ENCODE peak calls at places on chromosome 12, in four cellular contexts. A, J, G and X are unnamed samples. For H3K4me1 and H3K9me3, the result is how much of the 10 kb centered on the place peaks cover.

GRCh38 chr12:5043589-5044419 is at the start of gene KCNA5:
- DNase-seq in A (no peak), J (no peak), G (no peak), X (no peak)

GRCh38 chr12:89542912-89543592 is 17.2 kb upstream of the POC1B start:
- DNase-seq in A (peak), J (peak), G (peak), X (peak)

GRCh38 chr12:120229071-120229582 is 28.2 kb upstream of the RPLP0 start:
- DNase-seq in A (no peak), J (no peak), G (peak), X (no peak)

GRCh38 chr12:30694412-30694955 is 1.2 kb downstream of the IPO8 start:
- DNase-seq in A (peak), J (no peak), G (peak), X (no peak)

GRCh38 chr12:54082402-54082892 is 28.8 kb downstream of the HOXC4 start:
- DNase-seq in A (no peak), J (no peak), G (no peak), X (no peak)

GRCh38 chr12:89932950-89933349 is 224.3 kb upstream of the ATP2B1 start:
- DNase-seq in A (peak), J (no peak), G (peak), X (peak)

GRCh38 chr12:18805516-18806248 is 67.8 kb downstream of the CAPZA3 start:
- DNase-seq in A (no peak), J (no peak), G (no peak), X (no peak)

GRCh38 chr12:12405882-12406281 is 49.0 kb downstream of the BORCS5 start:
- DNase-seq in A (no peak), J (no peak), G (peak), X (no peak)

GRCh38 chr12:94942663-94943062 is 60.8 kb downstream of the NDUFA12 start:
- DNase-seq in A (no peak), J (no peak), G (no peak), X (no peak)

GRCh38 chr12:127773520-127773919 is 493.4 kb upstream of the TMEM132C start:
- DNase-seq in A (no peak), J (no peak), G (no peak), X (no peak)

GRCh38 chr12:44225128-44225527 is 389.2 kb downstream of the TMEM117 start:
- DNase-seq in A (no peak), J (no peak), G (no peak), X (no peak)

GRCh38 chr12:109734219-109735000 is 20.8 kb downstream of the FAM222A start:
- DNase-seq in A (peak), J (no peak), G (peak), X (no peak)

GRCh38 chr12:127272864-127273263 is 994.1 kb upstream of the TMEM132C start:
- DNase-seq in A (peak), J (no peak), G (peak), X (peak)

GRCh38 chr12:124828264-124829007 is 35.2 kb downstream of the SCARB1 start:
- DNase-seq in A (peak), J (no peak), G (peak), X (peak)

GRCh38 chr12:105342464-105342863 is 12.0 kb downstream of the C12orf75 start:
- DNase-seq in A (no peak), J (no peak), G (no peak), X (no peak)

GRCh38 chr12:123962530-123962929 is 10.1 kb downstream of the CCDC92 start:
- DNase-seq in A (no peak), J (no peak), G (no peak), X (no peak)

GRCh38 chr12:114403044-114403689 is 2.8 kb downstream of the TBX5 start:
- DNase-seq in A (peak), J (no peak), G (no peak), X (no peak)

GRCh38 chr12:104280703-104281458 is 22.7 kb upstream of the EID3 start:
- DNase-seq in A (peak), J (peak), G (peak), X (peak)

GRCh38 chr12:130142736-130143135 is 19.5 kb upstream of the FZD10 start:
- DNase-seq in A (no peak), J (no peak), G (no peak), X (no peak)

GRCh38 chr12:120468271-120468845 is 1.2 kb downstream of the SRSF9 start:
- DNase-seq in A (peak), J (no peak), G (peak), X (peak)

GRCh38 chr12:100716949-100717732 is 77.4 kb upstream of the ANO4 start:
- DNase-seq in A (no peak), J (no peak), G (no peak), X (peak)

GRCh38 chr12:102702447-102703114 is 214.5 kb downstream of the PAH start:
- DNase-seq in A (peak), J (peak), G (peak), X (peak)

GRCh38 chr12:124550123-124551089 is 17.0 kb downstream of the NCOR2 start:
- DNase-seq in A (no peak), J (no peak), G (no peak), X (no peak)

GRCh38 chr12:130357241-130357640 is 19.6 kb downstream of the PIWIL1 start:
- DNase-seq in A (no peak), J (no peak), G (no peak), X (no peak)

GRCh38 chr12:113919791-113920190 is 46.3 kb downstream of the RBM19 start:
- DNase-seq in A (no peak), J (no peak), G (no peak), X (no peak)

GRCh38 chr12:93773122-93773871 is 96.1 kb downstream of the CRADD start:
- DNase-seq in A (peak), J (no peak), G (peak), X (peak)

GRCh38 chr12:47730341-47730744 is 5.1 kb upstream of the ENDOU start:
- DNase-seq in A (peak), J (no peak), G (peak), X (no peak)

GRCh38 chr12:1662761-1663439 is 28.0 kb upstream of the ADIPOR2 start:
- DNase-seq in A (no peak), J (no peak), G (no peak), X (no peak)

GRCh38 chr12:112130461-112130998 is 5.2 kb downstream of the TRAFD1 start:
- DNase-seq in A (peak), J (peak), G (no peak), X (no peak)

GRCh38 chr12:30829876-30830275 is 75.1 kb upstream of the CAPRIN2 start:
- DNase-seq in A (no peak), J (no peak), G (no peak), X (no peak)

DNA sequence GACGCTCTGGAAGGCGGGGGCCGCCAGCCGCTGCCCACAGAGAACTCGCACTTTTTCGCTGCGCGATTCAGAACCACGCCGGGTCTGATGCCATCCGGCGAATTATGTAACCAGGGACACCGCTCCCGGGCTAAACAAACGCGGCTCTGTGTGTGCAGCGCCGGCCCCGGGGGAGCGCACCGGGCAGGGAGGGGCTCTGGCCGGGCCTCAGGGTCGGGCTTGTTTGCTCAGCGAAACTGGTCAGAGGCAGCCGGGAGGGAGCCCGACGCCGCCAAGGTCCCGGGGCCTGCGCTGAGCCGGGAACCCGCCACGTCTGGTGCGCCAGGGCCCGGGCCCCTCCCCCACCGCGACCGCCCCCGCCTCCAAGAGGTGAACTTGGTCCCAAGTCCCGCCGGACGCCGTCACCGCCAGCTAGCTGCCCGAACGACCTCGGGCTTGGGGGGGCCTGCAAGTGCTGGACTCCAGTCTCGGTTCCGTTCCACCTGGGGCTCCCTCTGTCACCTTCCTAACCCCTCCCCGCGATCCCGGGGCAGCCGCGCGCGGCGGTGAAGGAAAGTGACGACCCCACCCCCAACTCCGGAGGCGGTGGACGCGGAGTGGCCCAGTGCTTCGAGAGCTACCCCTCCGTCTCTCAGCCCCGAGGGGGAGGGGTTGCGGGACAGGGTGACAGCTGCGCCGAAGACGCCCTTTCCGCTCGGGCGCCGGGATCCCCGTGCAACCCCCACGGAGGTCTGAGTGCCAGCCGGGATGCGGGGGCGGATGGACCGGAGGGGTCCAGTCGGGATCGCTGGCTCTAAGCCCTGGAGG is 848 bp downstream of the CTDSP2 start:
- DNase-seq in A (no peak), J (peak), G (peak), X (no peak)
- H3K4me1 ChIP-seq in A (under half), J (under half), G (under half), X (under half)

GRCh38 chr12:58925111-58925732 is 4.9 kb upstream of the LRIG3 start:
- DNase-seq in A (peak), J (peak), G (no peak), X (peak)
- H2AFZ ChIP-seq in A (no peak), J (peak), G (no peak), X (no peak)

GRCh38 chr12:132603240-132604107 is 6.9 kb downstream of the LRCOL1 start:
- DNase-seq in A (no peak), J (peak), G (no peak), X (no peak)

GRCh38 chr12:132600048-132601032 is 10.0 kb downstream of the LRCOL1 start:
- DNase-seq in A (peak), J (peak), G (peak), X (peak)

GRCh38 chr12:132604108-132605054 is 6.0 kb downstream of the LRCOL1 start:
- DNase-seq in A (no peak), J (peak), G (no peak), X (no peak)

GRCh38 chr12:132602578-132603239 is 7.7 kb downstream of the LRCOL1 start:
- DNase-seq in A (no peak), J (peak), G (no peak), X (no peak)

GRCh38 chr12:132601171-132601883 is 9.1 kb downstream of the LRCOL1 start:
- DNase-seq in A (no peak), J (no peak), G (no peak), X (no peak)
- H3K9me3 ChIP-seq in A (under half), J (under half), G (under half), X (under half)

GRCh38 chr12:51972849-51973273 is 21.4 kb downstream of the ACVR1B start:
- DNase-seq in A (peak), J (peak), G (peak), X (peak)

GRCh38 chr12:51969643-51970042 is 18.1 kb downstream of the ACVR1B start:
- DNase-seq in A (no peak), J (no peak), G (no peak), X (no peak)

GRCh38 chr12:51971679-51972423 is 20.4 kb downstream of the ACVR1B start:
- DNase-seq in A (no peak), J (peak), G (no peak), X (no peak)

GRCh38 chr12:51972424-51972812 is 20.9 kb downstream of the ACVR1B start:
- DNase-seq in A (no peak), J (no peak), G (no peak), X (no peak)

DNA sequence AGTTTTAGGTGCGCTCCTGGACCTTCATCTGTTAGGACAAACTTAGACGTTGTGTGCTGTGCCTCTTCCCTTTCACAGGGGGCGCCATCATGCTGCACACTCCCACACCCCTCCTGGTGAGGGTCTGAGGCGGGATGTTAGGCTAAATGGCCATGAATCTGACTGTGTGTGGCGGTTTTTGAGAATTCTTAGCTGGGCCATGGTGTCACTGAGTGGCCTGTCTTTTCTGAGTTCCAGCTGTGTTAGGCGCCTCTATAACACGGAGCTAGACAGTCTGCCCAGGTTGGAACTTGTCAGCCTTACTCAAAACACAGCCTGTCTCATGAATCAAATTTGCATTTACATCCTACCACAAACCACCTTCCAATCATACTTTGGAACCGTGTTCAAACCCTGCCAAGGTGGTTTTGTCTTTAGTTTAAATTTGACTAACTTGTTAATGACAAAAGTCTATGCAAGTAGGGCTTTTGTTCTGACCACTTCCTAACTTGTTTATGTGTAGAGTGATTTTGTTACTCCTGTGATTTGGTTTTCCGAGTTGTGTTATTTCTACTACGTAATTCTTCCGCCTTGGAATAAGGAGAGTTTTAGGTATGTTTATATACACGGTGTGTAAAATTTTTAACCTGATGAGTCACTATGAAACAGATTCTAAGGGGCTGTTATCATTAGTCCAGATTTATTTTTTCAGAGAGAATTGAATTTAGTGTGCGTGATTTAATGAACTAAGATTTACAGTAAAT is 19.6 kb downstream of the ACVR1B start:
- DNase-seq in A (peak), J (peak), G (peak), X (peak)
- H3K4me1 ChIP-seq in A (under half), J (half or more), G (under half), X (half or more)